ENCODE peak calls at places on chromosome 11, in six cellular contexts. S is activated T-helper 9 cell treated with anti-CD3 and anti-CD28 coated beads, Interleukin-2, amount 50 U/mL, for 16 hours; W is activated T-cell treated with anti-CD3 and anti-CD28 coated beads for 24 hours; M is tibial artery; H is RWPE1; J is stomach. C is an unnamed sample.

GRCh38 chr11:34770111-34770510 is 146.1 kb downstream of the APIP start:
- DNase-seq in H (no peak), J (no peak), M (no peak), S (no peak), W (no peak), C (no peak)

GRCh38 chr11:23846902-23847422 is 649.9 kb upstream of the LUZP2 start:
- DNase-seq in J (no peak), S (no peak), M (no peak), W (no peak), H (no peak), C (no peak)

GRCh38 chr11:18452927-18453326 is 2.7 kb upstream of the LDHAL6A start:
- DNase-seq in M (no peak), H (peak), W (no peak), S (no peak), J (no peak), C (no peak)

GRCh38 chr11:75465701-75466531 is 32.9 kb upstream of the KLHL35 start:
- DNase-seq in J (no peak), S (no peak), W (no peak), H (no peak), M (no peak), C (no peak)

GRCh38 chr11:75563978-75564552 is 2.0 kb downstream of the SERPINH1 start:
- DNase-seq in H (peak), M (peak), W (no peak), S (no peak), J (peak), C (peak)

GRCh38 chr11:69862331-69862761 is 43.1 kb upstream of the FGF3 start:
- DNase-seq in J (no peak), S (no peak), H (no peak), W (no peak), M (no peak), C (no peak)

GRCh38 chr11:129402196-129402595 is 26.5 kb downstream of the BARX2 start:
- DNase-seq in H (no peak), S (no peak), M (no peak), J (no peak), W (no peak), C (no peak)

GRCh38 chr11:129458756-129459535 is 83.3 kb downstream of the BARX2 start:
- DNase-seq in M (no peak), J (no peak), W (no peak), S (no peak), H (no peak), C (no peak)

GRCh38 chr11:83249972-83250593 is 36.1 kb downstream of the CCDC90B start:
- DNase-seq in W (no peak), H (peak), M (no peak), J (no peak), S (no peak), C (peak)

GRCh38 chr11:18696638-18697225 is 1.8 kb upstream of the TMEM86A start:
- DNase-seq in W (no peak), M (no peak), S (no peak), J (no peak), H (no peak), C (no peak)

GRCh38 chr11:102172127-102172848 is 62.0 kb downstream of the YAP1 start:
- DNase-seq in W (no peak), H (no peak), M (peak), J (no peak), S (no peak), C (no peak)

GRCh38 chr11:8661036-8661435 is 21.4 kb downstream of the TRIM66 start:
- DNase-seq in J (no peak), W (no peak), M (no peak), S (no peak), H (no peak), C (no peak)

GRCh38 chr11:32325187-32325586 is 110.2 kb downstream of the WT1 start:
- DNase-seq in S (no peak), H (no peak), J (no peak), M (no peak), W (no peak), C (no peak)

GRCh38 chr11:106389096-106389495 is 311.6 kb downstream of the AASDHPPT start:
- DNase-seq in H (peak), J (no peak), M (no peak), S (no peak), W (no peak), C (no peak)

GRCh38 chr11:71144736-71145135 is 107.6 kb downstream of the SHANK2 start:
- DNase-seq in J (no peak), W (no peak), H (peak), M (no peak), S (no peak), C (no peak)

GRCh38 chr11:109362059-109362458 is 59.9 kb upstream of the C11orf87 start:
- DNase-seq in M (no peak), S (no peak), W (no peak), J (no peak), H (no peak), C (no peak)

GRCh38 chr11:133323354-133323753 is 208.9 kb downstream of the OPCML start:
- DNase-seq in H (no peak), J (no peak), M (no peak), W (no peak), S (no peak), C (no peak)

GRCh38 chr11:100927579-100927978 is 202.0 kb downstream of the PGR start:
- DNase-seq in H (no peak), S (no peak), M (no peak), W (no peak), J (no peak), C (no peak)

GRCh38 chr11:76830639-76831312 is 29.9 kb upstream of the ACER3 start:
- DNase-seq in M (no peak), J (no peak), H (peak), S (no peak), W (no peak), C (peak)

GRCh38 chr11:76153609-76153949 is 52.7 kb downstream of the WNT11 start:
- DNase-seq in J (no peak), S (no peak), H (no peak), W (no peak), M (no peak), C (no peak)

GRCh38 chr11:114308689-114309089 is 12.5 kb downstream of the NNMT start:
- DNase-seq in W (no peak), J (no peak), S (no peak), M (peak), H (no peak), C (no peak)